ENCODE peak calls at places on chromosome 20, in six cellular contexts. X is GM23248, T is endothelial cell of umbilical vein, S is fibroblast of lung, I is neural progenitor cell, A is IMR-90. U is an unnamed sample. For H3K27me3, the result is how much of the 10 kb centered on the place peaks cover.

GRCh38 chr20:35093245-35093884 is 758 bp upstream of the TRPC4AP start:
- DNase-seq in X (peak), S (peak), A (peak), I (no peak), T (peak), U (no peak)

GRCh38 chr20:58723628-58723984 is 31.0 kb downstream of the NPEPL1 start:
- DNase-seq in I (no peak), A (no peak), X (no peak), T (no peak), S (no peak), U (no peak)

GRCh38 chr20:22180244-22180643 is 404.1 kb downstream of the FOXA2 start:
- DNase-seq in I (peak), S (no peak), A (no peak), X (no peak), T (no peak), U (no peak)

GRCh38 chr20:43776691-43777090 is 49.9 kb upstream of the GTSF1L start:
- DNase-seq in S (no peak), T (no peak), A (peak), I (no peak), X (no peak), U (no peak)

GRCh38 chr20:58712823-58713731 is 20.5 kb downstream of the NPEPL1 start:
- DNase-seq in S (no peak), I (no peak), X (no peak), A (no peak), T (no peak), U (no peak)

GRCh38 chr20:60695223-60695622 is 556.8 kb upstream of the CDH4 start:
- DNase-seq in A (peak), I (no peak), X (peak), T (no peak), S (peak), U (peak)

GRCh38 chr20:41174782-41175181 is 37.4 kb downstream of the PLCG1 start:
- DNase-seq in A (peak), T (no peak), I (peak), X (peak), S (peak), U (no peak)

GRCh38 chr20:61763740-61764400 is 301.8 kb downstream of the TAF4 start:
- DNase-seq in I (no peak), T (no peak), A (no peak), S (no peak), X (no peak), U (no peak)

GRCh38 chr20:12737497-12737896 is 271.3 kb upstream of the SPTLC3 start:
- DNase-seq in S (no peak), A (no peak), X (no peak), T (no peak), I (no peak), U (no peak)

GRCh38 chr20:63070301-63070625 is 63.5 kb upstream of the BHLHE23 start:
- DNase-seq in S (no peak), T (no peak), A (no peak), X (no peak), I (no peak), U (no peak)

GRCh38 chr20:39290575-39290974 is 328.4 kb downstream of the DHX35 start:
- DNase-seq in X (no peak), I (no peak), A (no peak), S (no peak), T (no peak), U (no peak)

GRCh38 chr20:33732166-33732970 is 572 bp downstream of the ZNF341 start:
- DNase-seq in S (peak), A (no peak), X (peak), T (peak), I (no peak), U (peak)

GRCh38 chr20:56414842-56415765 is 3.0 kb downstream of the CASS4 start:
- DNase-seq in A (peak), T (no peak), X (peak), S (peak), I (no peak), U (no peak)

GRCh38 chr20:21741266-21741665 is 35.8 kb downstream of the PAX1 start:
- DNase-seq in A (no peak), I (no peak), T (no peak), S (no peak), X (no peak), U (no peak)

GRCh38 chr20:23009636-23010035 is 25.5 kb upstream of the SSTR4 start:
- DNase-seq in I (no peak), X (peak), S (no peak), T (no peak), A (no peak), U (no peak)

GRCh38 chr20:63457737-63458136 is 14.7 kb downstream of the KCNQ2 start:
- DNase-seq in A (no peak), I (no peak), S (peak), X (peak), T (no peak), U (peak)

GRCh38 chr20:676315-676937 is 824 bp upstream of the SCRT2 start:
- DNase-seq in T (no peak), S (no peak), A (no peak), I (peak), X (no peak), U (no peak)

GRCh38 chr20:19008497-19008896 is 194.9 kb downstream of the SCP2D1 start:
- DNase-seq in X (no peak), T (no peak), I (peak), A (no peak), S (no peak), U (no peak)

GRCh38 chr20:62762801-62763368 is 33.4 kb upstream of the MRGBP start:
- DNase-seq in A (no peak), I (no peak), T (no peak), S (no peak), X (no peak), U (no peak)

GRCh38 chr20:19015890-19016465 is 196.5 kb upstream of the SLC24A3 start:
- DNase-seq in S (no peak), A (no peak), T (no peak), I (no peak), X (no peak), U (no peak)

GRCh38 chr20:1341561-1342265 is 12.8 kb upstream of the SDCBP2 start:
- DNase-seq in T (peak), I (no peak), S (peak), X (peak), A (peak), U (no peak)

GRCh38 chr20:2005831-2006426 is 12.1 kb upstream of the PDYN start:
- DNase-seq in A (peak), I (peak), S (peak), X (peak), T (peak), U (no peak)

GRCh38 chr20:20712474-20713243 is at the start of gene RALGAPA2:
- DNase-seq in A (peak), S (peak), I (peak), T (peak), X (peak), U (peak)

GRCh38 chr20:20480689-20481088 is 112.8 kb downstream of the INSM1 start:
- DNase-seq in T (no peak), I (no peak), A (peak), X (peak), S (peak), U (peak)

GRCh38 chr20:13883425-13883824 is 98.6 kb downstream of the NDUFAF5 start:
- DNase-seq in A (no peak), S (no peak), X (peak), T (no peak), I (no peak), U (no peak)

GRCh38 chr20:63700199-63701050 is 4.0 kb downstream of the TNFRSF6B start:
- DNase-seq in I (no peak), X (no peak), S (no peak), T (no peak), A (no peak), U (no peak)

GRCh38 chr20:33796263-33796906 is 14.8 kb upstream of the CHMP4B start:
- DNase-seq in T (no peak), I (no peak), S (no peak), X (no peak), A (no peak), U (no peak)

GRCh38 chr20:58173930-58174707 is 54.3 kb downstream of the ANKRD60 start:
- DNase-seq in S (no peak), A (no peak), T (no peak), X (peak), I (no peak), U (no peak)

GRCh38 chr20:48448601-48449384 is 379.0 kb downstream of the PREX1 start:
- DNase-seq in S (peak), A (no peak), I (no peak), X (no peak), T (no peak), U (no peak)

GRCh38 chr20:51529758-51530157 is 12.8 kb downstream of the NFATC2 start:
- DNase-seq in A (peak), X (no peak), I (no peak), S (no peak), T (no peak), U (no peak)

GRCh38 chr20:58026361-58026760 is 202.1 kb downstream of the ANKRD60 start:
- DNase-seq in X (no peak), T (no peak), I (no peak), S (no peak), A (no peak), U (no peak)

GRCh38 chr20:10228330-10228729 is 9.7 kb downstream of the SNAP25 start:
- DNase-seq in X (no peak), A (no peak), S (no peak), T (no peak), I (no peak), U (no peak)

GRCh38 chr20:53413188-53413631 is 180.4 kb downstream of the ZNF217 start:
- DNase-seq in S (no peak), I (peak), T (no peak), A (no peak), X (no peak), U (no peak)

GRCh38 chr20:278607-279571 is 11.7 kb downstream of the C20orf96 start:
- DNase-seq in I (peak), T (no peak), X (peak), A (no peak), S (no peak), U (no peak)

GRCh38 chr20:24149881-24150307 is 161.3 kb upstream of the GGTLC1 start:
- DNase-seq in A (no peak), I (peak), S (no peak), T (no peak), X (peak), U (no peak)

GRCh38 chr20:22341508-22341907 is 242.9 kb downstream of the FOXA2 start:
- DNase-seq in A (no peak), S (peak), T (no peak), X (no peak), I (no peak), U (peak)

GRCh38 chr20:60782959-60783625 is 469.0 kb upstream of the CDH4 start:
- DNase-seq in X (no peak), T (no peak), A (no peak), S (no peak), I (no peak), U (no peak)

GRCh38 chr20:23661002-23661429 is 23.3 kb upstream of the CST3 start:
- DNase-seq in T (no peak), I (no peak), X (no peak), A (no peak), S (no peak), U (no peak)

GRCh38 chr20:39935921-39936320 is 753.1 kb downstream of the MAFB start:
- DNase-seq in S (no peak), A (no peak), I (no peak), T (no peak), X (peak), U (no peak)

GRCh38 chr20:56637576-56637975 is 8.5 kb downstream of the TFAP2C start:
- DNase-seq in X (no peak), S (no peak), T (no peak), A (no peak), I (no peak), U (no peak)

GRCh38 chr20:36466089-36466488 is 75.2 kb upstream of the MYL9 start:
- DNase-seq in X (peak), A (no peak), I (no peak), S (no peak), T (peak), U (no peak)
- H3K4me2 ChIP-seq in X (peak), A (no peak), I (no peak), S (peak), T (peak), U (peak)

GRCh38 chr20:37419774-37420542 is 74.0 kb downstream of the SRC start:
- DNase-seq in A (no peak), S (no peak), X (no peak), I (no peak), T (no peak), U (no peak)

GRCh38 chr20:37418591-37418990 is 72.7 kb downstream of the SRC start:
- DNase-seq in I (no peak), X (peak), S (no peak), A (no peak), T (no peak), U (no peak)

GRCh38 chr20:37420610-37421009 is 74.7 kb downstream of the SRC start:
- DNase-seq in A (no peak), T (no peak), X (no peak), S (no peak), I (no peak), U (no peak)

GRCh38 chr20:37417857-37418501 is 72.0 kb downstream of the SRC start:
- DNase-seq in I (no peak), A (peak), S (peak), X (peak), T (no peak), U (no peak)

DNA sequence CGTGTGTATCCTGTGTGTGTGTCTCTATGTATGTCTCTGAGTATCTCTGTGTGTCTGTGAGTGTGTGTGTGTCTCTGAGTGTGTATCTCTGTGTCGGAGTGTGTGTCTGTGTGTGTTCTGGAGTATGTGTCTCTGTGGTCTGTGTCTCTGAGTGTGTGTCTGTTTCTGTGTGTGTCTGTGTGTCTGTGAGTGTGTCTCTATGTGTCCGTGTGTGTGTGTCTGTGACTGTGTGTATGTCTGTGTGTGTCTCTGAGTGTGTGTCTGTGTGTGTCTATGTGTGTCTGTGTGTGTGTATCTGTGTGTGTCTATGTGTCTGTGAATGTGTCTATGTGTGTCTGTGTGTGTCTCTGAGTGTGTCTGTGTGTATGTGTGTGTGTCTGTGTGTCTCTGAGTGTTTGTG is 73.4 kb downstream of the SRC start:
- DNase-seq in X (no peak), S (no peak), I (no peak), T (no peak), A (no peak), U (no peak)
- H3K27me3 ChIP-seq in X (half or more), S (under half), I (under half), T (under half), A (half or more), U (half or more)

DNA sequence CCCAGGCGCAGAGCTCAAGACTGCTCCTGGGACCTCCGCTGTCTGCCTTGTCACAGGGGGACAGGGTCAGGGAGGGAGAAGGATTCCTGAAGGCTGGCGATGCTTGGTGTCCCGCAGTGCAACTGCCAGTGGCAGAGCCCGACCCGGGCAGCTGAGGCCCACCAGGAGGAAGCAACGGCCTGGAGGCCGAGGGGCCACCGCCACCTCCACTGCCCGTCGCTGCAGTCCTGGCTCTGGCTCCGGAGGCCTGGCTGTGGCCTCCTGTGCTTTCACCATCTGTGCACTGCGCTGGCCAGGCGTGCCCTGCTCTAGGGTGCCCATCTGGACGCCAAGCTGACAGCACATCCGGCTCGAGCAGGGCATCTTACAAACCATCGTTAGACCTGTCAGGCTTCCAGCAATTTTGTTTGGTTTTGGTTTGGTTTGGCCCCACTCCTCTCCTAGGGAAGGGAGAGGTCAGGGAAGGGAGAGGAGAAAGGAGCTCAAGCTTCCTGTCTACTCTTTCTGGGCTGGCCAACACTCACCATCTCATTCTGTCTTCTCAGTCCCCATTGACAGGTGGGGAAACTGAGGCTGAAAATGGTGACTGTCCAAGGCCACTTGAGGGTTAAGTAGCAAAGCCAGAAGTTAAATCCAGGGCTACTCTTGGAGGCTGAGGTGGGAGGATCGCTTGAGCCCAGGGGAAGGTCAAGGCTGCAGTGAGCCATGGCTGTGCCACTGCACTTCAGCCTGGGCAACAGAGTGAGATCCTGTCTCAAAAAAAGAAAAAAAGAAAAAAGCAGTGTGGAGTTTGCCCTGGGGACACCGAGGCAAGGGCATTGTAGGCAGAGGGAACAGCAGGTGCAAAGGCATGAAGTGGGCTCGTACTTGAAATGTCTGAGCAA is 37.7 kb upstream of the NOL4L start:
- DNase-seq in S (no peak), A (no peak), T (no peak), X (no peak), I (no peak), U (no peak)
- H2AFZ ChIP-seq in S (no peak), A (no peak), T (no peak), X (no peak), I (no peak), U (no peak)

DNA sequence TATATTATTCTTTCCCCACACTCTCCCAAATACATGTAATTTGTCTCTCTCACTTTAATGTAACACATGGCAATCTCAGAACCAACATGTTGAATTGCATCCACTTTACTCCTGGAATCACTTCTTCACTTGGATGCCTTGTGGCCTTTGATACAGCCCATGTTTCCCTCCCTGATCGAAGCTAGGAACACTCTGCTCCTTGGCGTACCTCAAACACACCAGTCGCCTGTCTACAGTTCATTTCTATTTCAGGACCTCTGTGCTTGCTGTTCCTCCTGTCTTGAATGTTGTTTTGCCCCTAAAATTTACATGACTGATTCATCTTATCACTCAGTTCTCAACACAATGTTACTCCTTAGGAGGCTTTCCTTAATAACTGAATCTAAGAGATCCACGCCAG is 102.3 kb upstream of the VSTM2L start:
- DNase-seq in T (no peak), I (no peak), X (no peak), A (no peak), S (no peak), U (no peak)
- H3K4me2 ChIP-seq in T (no peak), I (no peak), X (no peak), A (no peak), S (no peak), U (no peak)

GRCh38 chr20:47019106-47019824 is 124.6 kb downstream of the EYA2 start:
- DNase-seq in A (peak), S (peak), T (no peak), X (peak), I (no peak), U (no peak)

GRCh38 chr20:47018381-47018780 is 123.7 kb downstream of the EYA2 start:
- DNase-seq in S (no peak), X (no peak), T (no peak), I (no peak), A (no peak), U (no peak)

GRCh38 chr20:47020231-47020630 is 125.6 kb downstream of the EYA2 start:
- DNase-seq in S (peak), A (peak), I (no peak), X (no peak), T (no peak), U (no peak)

GRCh38 chr20:47013606-47014005 is 119.0 kb downstream of the EYA2 start:
- DNase-seq in X (no peak), T (no peak), S (no peak), A (no peak), I (no peak), U (no peak)

GRCh38 chr20:47016068-47016664 is 121.5 kb downstream of the EYA2 start:
- DNase-seq in X (no peak), I (peak), T (no peak), S (no peak), A (no peak), U (no peak)
- H3K27me3 ChIP-seq in X (under half), I (under half), T (under half), S (under half), A (under half), U (under half)

GRCh38 chr20:49896204-49896603 is 19.1 kb downstream of the SPATA2 start:
- DNase-seq in T (no peak), X (no peak), I (no peak), S (no peak), A (no peak), U (no peak)

GRCh38 chr20:49892260-49893216 is 22.8 kb downstream of the SPATA2 start:
- DNase-seq in S (no peak), X (no peak), I (no peak), A (no peak), T (no peak), U (no peak)

GRCh38 chr20:49891486-49891885 is 23.8 kb downstream of the SPATA2 start:
- DNase-seq in A (no peak), I (no peak), S (no peak), T (no peak), X (no peak), U (no peak)

GRCh38 chr20:49893242-49894072 is 21.9 kb downstream of the SPATA2 start:
- DNase-seq in S (no peak), A (peak), I (no peak), T (no peak), X (peak), U (no peak)

DNA sequence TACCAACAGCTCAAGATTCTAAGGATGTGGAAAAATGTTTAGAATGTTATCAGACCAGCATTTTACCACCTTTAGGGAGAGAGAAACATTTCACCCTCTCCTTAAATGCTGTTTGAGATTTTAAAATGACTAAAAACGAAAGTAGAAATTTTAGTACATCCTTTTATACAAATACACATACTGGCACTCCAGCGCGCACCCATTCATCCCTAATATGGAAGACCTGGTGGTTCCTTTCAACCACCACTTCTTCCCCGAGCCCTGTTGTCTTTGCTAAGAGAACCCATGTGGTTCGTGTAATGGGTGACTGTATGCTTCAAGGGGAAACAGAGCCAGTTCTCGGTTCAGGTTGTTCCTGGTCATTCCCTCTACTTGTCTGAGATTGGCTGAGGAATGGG is 21.3 kb downstream of the SPATA2 start:
- DNase-seq in A (no peak), X (no peak), T (no peak), I (no peak), S (no peak), U (no peak)
- H2AFZ ChIP-seq in A (no peak), X (no peak), T (no peak), I (no peak), S (peak), U (no peak)